ENCODE peak calls at places on chromosomes 4 and X, in five cellular contexts. P is HFF-Myc, Z is endodermal cell, T is glutamatergic neuron, N is brain microvascular endothelial cell. B is an unnamed sample.

GRCh38 chr4:55682295-55682694 is 46.2 kb upstream of the NMU start:
- DNase-seq in P (no peak), Z (no peak), T (no peak), N (no peak), B (no peak)

GRCh38 chr4:72779256-72779655 is 210.2 kb upstream of the ADAMTS3 start:
- DNase-seq in P (no peak), Z (no peak), T (no peak), N (no peak), B (no peak)

GRCh38 chr4:87419578-87420249 is 2.7 kb upstream of the NUDT9 start:
- DNase-seq in P (no peak), Z (no peak), T (no peak), N (peak), B (no peak)

GRCh38 chr4:103994059-103994458 is 274.3 kb upstream of the TACR3 start:
- DNase-seq in P (no peak), Z (no peak), T (no peak), N (no peak), B (no peak)

GRCh38 chrX:29397506-29397905 is 810.3 kb downstream of the IL1RAPL1 start:
- DNase-seq in P (no peak), Z (no peak), T (no peak), N (peak), B (no peak)

GRCh38 chr4:52299120-52299519 is 248.0 kb downstream of the SPATA18 start:
- DNase-seq in P (peak), Z (no peak), T (no peak), N (no peak), B (no peak)

GRCh38 chrX:39418936-39419659 is 617.8 kb downstream of the MID1IP1 start:
- DNase-seq in P (no peak), Z (no peak), T (no peak), N (no peak), B (no peak)

GRCh38 chr4:164648151-164648848 is 105.6 kb upstream of the SMIM31 start:
- DNase-seq in P (no peak), Z (no peak), T (no peak), N (peak), B (no peak)

GRCh38 chrX:68940601-68941000 is 111.8 kb downstream of the EFNB1 start:
- DNase-seq in P (no peak), Z (peak), T (no peak), N (no peak), B (no peak)

GRCh38 chr4:141686929-141687328 is 50.5 kb downstream of the IL15 start:
- DNase-seq in P (no peak), Z (no peak), T (no peak), N (no peak), B (no peak)

GRCh38 chrX:34656842-34657780 is at the start of gene TMEM47:
- DNase-seq in P (no peak), Z (peak), T (peak), N (peak), B (no peak)

GRCh38 chrX:40245411-40246140 is 147.8 kb upstream of the BCOR start:
- DNase-seq in P (no peak), Z (no peak), T (no peak), N (peak), B (no peak)

GRCh38 chr4:12041828-12042227 is 613.1 kb upstream of the HS3ST1 start:
- DNase-seq in P (no peak), Z (no peak), T (no peak), N (no peak), B (no peak)
- TF ChIP-seq CTCF in P (no peak), Z (peak), T (peak), N (no peak), B (no peak)

DNA sequence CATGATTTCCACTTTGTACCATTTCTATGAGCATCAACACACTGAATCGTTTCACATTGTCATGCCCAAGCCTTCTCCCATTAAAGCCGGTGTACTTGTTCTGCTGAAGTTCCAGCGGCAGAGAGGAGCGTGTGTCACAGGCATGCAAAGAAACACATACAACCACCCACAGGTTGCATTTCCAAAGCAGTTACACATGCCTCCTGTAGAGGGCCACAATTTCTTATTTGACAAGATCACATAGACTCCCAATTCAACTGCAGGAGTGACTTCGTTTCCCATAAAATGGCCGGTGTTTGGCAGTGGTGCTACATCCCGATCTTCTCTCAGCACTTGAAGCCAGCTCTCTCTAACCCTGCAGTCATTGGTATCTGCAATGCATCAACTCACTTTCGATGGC is 992.6 kb downstream of the NLGN4X start:
- DNase-seq in P (no peak), Z (peak), T (no peak), N (no peak), B (no peak)
- TF ChIP-seq CTCF in P (no peak), Z (peak), T (peak), N (no peak), B (no peak)

GRCh38 chrX:73850124-73851013 is 287.4 kb downstream of the CHIC1 start:
- DNase-seq in P (no peak), Z (peak), T (no peak), N (peak), B (no peak)
- TF ChIP-seq CTCF in P (peak), Z (peak), T (no peak), N (peak), B (no peak)

DNA sequence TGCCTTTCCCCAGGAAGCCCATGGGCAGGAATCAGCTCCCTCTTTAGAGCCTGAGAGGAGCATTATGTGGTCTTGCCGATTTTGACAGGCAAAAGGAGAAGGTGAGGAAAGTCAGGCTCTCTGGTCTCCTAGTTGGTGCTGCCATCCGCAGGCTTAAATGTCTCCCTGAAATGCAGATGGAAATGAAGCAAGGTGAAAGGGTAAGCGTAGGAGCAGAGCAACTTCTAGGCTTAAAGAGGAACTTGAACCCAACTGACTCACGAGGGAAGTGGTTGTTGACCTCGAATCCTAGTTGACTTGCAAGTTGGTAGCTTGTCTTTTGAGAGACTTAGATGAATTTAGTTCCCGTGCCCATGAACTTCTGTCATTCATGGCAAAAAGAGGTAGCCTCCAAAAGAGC is 205.9 kb downstream of the PTTG2 start:
- DNase-seq in P (no peak), Z (peak), T (no peak), N (no peak), B (no peak)
- TF ChIP-seq CTCF in P (no peak), Z (peak), T (no peak), N (no peak), B (no peak)

GRCh38 chr4:77579406-77580076 is 26.1 kb upstream of the CXCL13 start:
- DNase-seq in P (peak), Z (no peak), T (no peak), N (peak), B (no peak)
- TF ChIP-seq CTCF in P (no peak), Z (no peak), T (no peak), N (no peak), B (no peak)

GRCh38 chr4:7769936-7770674 is 169.6 kb downstream of the AFAP1 start:
- DNase-seq in P (no peak), Z (peak), T (no peak), N (no peak), B (no peak)
- TF ChIP-seq CTCF in P (peak), Z (peak), T (no peak), N (peak), B (no peak)

B was measured in activated B cell treated with CpG ODN at 0.5 μM for 24 hours.